ENCODE peak calls at places on chromosomes 12 and 14, in five cellular contexts. F, M, I, G and N are unnamed samples.

GRCh38 chr14:34665785-34666425 is 36.0 kb upstream of the SNX6 start:
- DNase-seq in F (peak), M (peak), I (no peak), G (no peak), N (peak)

GRCh38 chr12:110940933-110941332 is 20.6 kb upstream of the MYL2 start:
- DNase-seq in F (no peak), M (no peak), I (no peak), G (no peak), N (no peak)

GRCh38 chr12:28974166-28974565 is 174.9 kb upstream of the FAR2 start:
- DNase-seq in F (peak), M (peak), I (no peak), G (no peak), N (no peak)

GRCh38 chr14:68312884-68313725 is 479.8 kb downstream of the ZFP36L1 start:
- DNase-seq in F (no peak), M (no peak), I (peak), G (no peak), N (no peak)

GRCh38 chr14:104119119-104119699 is 19.2 kb upstream of the KIF26A start:
- DNase-seq in F (no peak), M (no peak), I (no peak), G (no peak), N (no peak)

GRCh38 chr14:69044965-69045555 is 66.0 kb upstream of the ACTN1 start:
- DNase-seq in F (no peak), M (peak), I (peak), G (no peak), N (peak)

GRCh38 chr12:21369141-21369980 is 3.3 kb upstream of the IAPP start:
- DNase-seq in F (no peak), M (no peak), I (no peak), G (no peak), N (no peak)

GRCh38 chr12:14643247-14643646 is 53.2 kb downstream of the GUCY2C start:
- DNase-seq in F (peak), M (peak), I (no peak), G (no peak), N (no peak)

GRCh38 chr14:24938593-24938992 is 111.4 kb downstream of the STXBP6 start:
- DNase-seq in F (no peak), M (no peak), I (no peak), G (no peak), N (no peak)

GRCh38 chr12:14514154-14514842 is 53.4 kb downstream of the PLBD1 start:
- DNase-seq in F (peak), M (peak), I (no peak), G (no peak), N (peak)

GRCh38 chr14:103186241-103186835 is 63.1 kb downstream of the TNFAIP2 start:
- DNase-seq in F (no peak), M (no peak), I (no peak), G (no peak), N (no peak)

GRCh38 chr12:4771960-4772566 is 51.9 kb downstream of the GALNT8 start:
- DNase-seq in F (peak), M (no peak), I (no peak), G (no peak), N (no peak)

GRCh38 chr12:128708789-128709188 is 115.0 kb downstream of the SLC15A4 start:
- DNase-seq in F (no peak), M (no peak), I (no peak), G (no peak), N (no peak)

GRCh38 chr12:5222011-5222461 is 178.4 kb downstream of the KCNA5 start:
- DNase-seq in F (no peak), M (no peak), I (no peak), G (no peak), N (no peak)

GRCh38 chr14:20684662-20685456 is 499 bp downstream of the RNASE4 start:
- DNase-seq in F (no peak), M (peak), I (no peak), G (no peak), N (peak)

GRCh38 chr14:102140027-102140749 is 491 bp downstream of the WDR20 start:
- DNase-seq in F (peak), M (peak), I (no peak), G (no peak), N (peak)

GRCh38 chr14:51319181-51319597 is 79.1 kb downstream of the TMX1 start:
- DNase-seq in F (no peak), M (no peak), I (no peak), G (no peak), N (no peak)